ENCODE peak calls at places on chromosomes 12 and 14, in five cellular contexts. E, B, K, J and Q are unnamed samples.

GRCh38 chr12:105977256-105978051 is 161.3 kb downstream of the NUAK1 start:
- DNase-seq in B (no peak), E (no peak), K (no peak), J (no peak), Q (no peak)

GRCh38 chr12:39406257-39406656 is 36.7 kb downstream of the KIF21A start:
- DNase-seq in B (no peak), J (no peak), K (no peak), E (no peak), Q (no peak)

GRCh38 chr12:68259318-68259940 is 6.0 kb upstream of the IL22 start:
- DNase-seq in J (no peak), K (no peak), E (no peak), B (no peak), Q (no peak)

GRCh38 chr12:110073049-110073831 is 24.9 kb upstream of the C12orf76 start:
- DNase-seq in K (peak; percentile 46), E (no peak), B (peak; percentile 21), J (peak; percentile 20), Q (no peak)

GRCh38 chr12:53569174-53569557 is 57.0 kb downstream of the ATF7 start:
- DNase-seq in K (no peak), B (no peak), E (no peak), J (no peak), Q (no peak)

GRCh38 chr14:77864085-77864484 is 64.2 kb downstream of the ADCK1 start:
- DNase-seq in E (no peak), K (no peak), B (no peak), J (no peak), Q (no peak)

GRCh38 chr12:9760699-9761406 is at the start of gene CD69:
- DNase-seq in J (peak; percentile 87), E (no peak), B (no peak), K (no peak), Q (no peak)

GRCh38 chr14:101882141-101882935 is 82.0 kb upstream of the DYNC1H1 start:
- DNase-seq in E (no peak), B (no peak), K (no peak), J (no peak), Q (no peak)

GRCh38 chr12:78229491-78230209 is 399.0 kb downstream of the NAV3 start:
- DNase-seq in B (no peak), J (no peak), E (peak; percentile 44), K (peak; percentile 85), Q (no peak)

GRCh38 chr14:78875031-78875430 is 704.9 kb downstream of the NRXN3 start:
- DNase-seq in K (no peak), B (no peak), E (no peak), J (no peak), Q (no peak)

GRCh38 chr12:4307593-4308333 is 13.2 kb upstream of the TIGAR start:
- DNase-seq in E (peak; percentile 77), J (no peak), K (peak; percentile 59), B (peak; percentile 61), Q (no peak)

GRCh38 chr12:7058163-7058845 is 2.2 kb upstream of the C1S start:
- DNase-seq in K (no peak), E (no peak), J (no peak), B (no peak), Q (no peak)

GRCh38 chr14:75280448-75280830 is 1.8 kb downstream of the FOS start:
- DNase-seq in J (peak; percentile 44), K (no peak), E (no peak), B (no peak), Q (no peak)
- H3K4me1 ChIP-seq in J (peaks cover 38% of the 10 kb centered on the region), K (peaks cover 24% of the 10 kb centered on the region), E (peaks cover 10% of the 10 kb centered on the region), B (peaks cover 52% of the 10 kb centered on the region), Q (peaks cover 13% of the 10 kb centered on the region)

DNA sequence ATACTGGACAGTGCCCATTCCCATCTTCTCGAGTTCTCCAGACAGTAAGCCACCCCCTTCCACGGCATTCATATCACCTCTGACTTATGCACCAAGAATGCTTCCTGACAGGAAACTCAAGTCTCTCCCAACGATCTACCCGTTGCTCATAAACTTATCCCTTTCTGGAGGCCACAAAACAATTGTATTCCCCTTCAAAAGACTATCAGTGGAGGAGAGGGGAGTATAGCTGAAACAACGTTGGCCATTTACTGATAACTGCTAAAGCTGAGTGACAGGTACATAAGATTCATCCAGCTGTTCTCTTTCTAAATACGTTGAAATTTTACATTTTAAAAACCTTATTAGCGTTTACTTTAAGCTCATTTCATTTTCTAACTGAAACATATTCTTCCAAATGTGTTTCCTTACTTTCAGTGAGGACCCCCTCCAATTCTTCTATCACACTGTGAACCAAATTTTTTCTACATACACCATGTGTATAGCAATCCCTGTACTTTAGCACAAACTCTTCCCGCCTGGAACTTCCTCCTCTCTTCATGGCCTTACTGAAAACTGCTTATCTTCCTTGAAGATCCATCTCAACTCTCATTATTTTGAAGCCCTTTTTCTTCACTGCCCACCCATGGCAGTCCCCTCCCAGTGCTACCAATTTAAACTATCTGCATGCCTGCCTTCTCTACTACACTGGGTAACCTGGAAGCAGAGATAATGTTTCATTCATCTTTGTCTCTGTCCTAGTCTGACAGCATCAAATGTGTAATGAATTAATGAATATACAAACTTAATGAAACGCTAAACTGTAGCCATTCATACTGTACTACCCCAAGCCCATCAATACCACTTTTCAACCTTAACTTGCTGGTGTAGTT is 28.8 kb downstream of the ATXN2 start:
- DNase-seq in K (no peak), E (peak; percentile 70), J (no peak), B (no peak), Q (no peak)
- H3K27ac ChIP-seq in K (no peak overlapping the region), E (peak overlapping the region; percentile 48), J (no peak overlapping the region), B (no peak overlapping the region), Q (no peak overlapping the region)

GRCh38 chr14:38128640-38129039 is 79.1 kb upstream of the SSTR1 start:
- DNase-seq in B (no peak), E (no peak), J (no peak), K (peak; percentile 74), Q (no peak)
- H3K4me1 ChIP-seq in B (no peaks in the 10 kb centered on the region), E (no peaks in the 10 kb centered on the region), J (peaks cover 16% of the 10 kb centered on the region), K (peaks cover 95% of the 10 kb centered on the region), Q (no peaks in the 10 kb centered on the region)

GRCh38 chr12:58889557-58889956 is 30.7 kb downstream of the LRIG3 start:
- DNase-seq in J (no peak), E (no peak), K (no peak), B (no peak), Q (no peak)
- H3K27ac ChIP-seq in J (no peak overlapping the region), E (no peak overlapping the region), K (no peak overlapping the region), B (no peak overlapping the region), Q (no peak overlapping the region)

GRCh38 chr12:118513554-118513953 is 137.2 kb downstream of the SUDS3 start:
- DNase-seq in K (no peak), J (no peak), B (no peak), E (no peak), Q (no peak)
- H3K4me1 ChIP-seq in K (no peaks in the 10 kb centered on the region), J (no peaks in the 10 kb centered on the region), B (no peaks in the 10 kb centered on the region), E (no peaks in the 10 kb centered on the region), Q (no peaks in the 10 kb centered on the region)